ENCODE peak calls at places on chromosomes 1 and 21, in seven cellular contexts. One of them, this sample, is unnamed.

GRCh38 chr1:24036080-24036479 is 56.0 kb upstream of the SRSF10 start:
- DNase-seq in upper lobe of left lung: no peak
- DNase-seq in activated naive CD8-positive, alpha-beta T cell treated with anti-CD3 and anti-CD28 coated beads for 36 hours: no peak
- DNase-seq in stimulated activated CD4-positive, alpha-beta T cell treated with anti-CD3 and anti-CD28 coated beads, Interleukin-15, amount 100 ng/mL, for 24 hours: no peak
- DNase-seq in activated CD8-positive, alpha-beta memory T cell treated with anti-CD3 and anti-CD28 coated beads, Interleukin-2, amount 50 U/mL, for 48 hours: no peak
- DNase-seq in activated T-cell treated with anti-CD3 and anti-CD28 coated beads, Interleukin-2, amount 50 U/mL, for 72 hours: no peak
- DNase-seq in Caco-2: no peak
- DNase-seq in this sample: no peak

GRCh38 chr1:89603651-89604413 is 29.1 kb upstream of the LRRC8C start:
- DNase-seq in activated T-cell treated with anti-CD3 and anti-CD28 coated beads, Interleukin-2, amount 50 U/mL, for 72 hours: peak; percentile 51
- DNase-seq in activated CD8-positive, alpha-beta memory T cell treated with anti-CD3 and anti-CD28 coated beads, Interleukin-2, amount 50 U/mL, for 48 hours: peak; percentile 78
- DNase-seq in activated naive CD8-positive, alpha-beta T cell treated with anti-CD3 and anti-CD28 coated beads for 36 hours: peak; percentile 38
- DNase-seq in stimulated activated CD4-positive, alpha-beta T cell treated with anti-CD3 and anti-CD28 coated beads, Interleukin-15, amount 100 ng/mL, for 24 hours: peak; percentile 75
- DNase-seq in upper lobe of left lung: no peak
- DNase-seq in Caco-2: no peak
- DNase-seq in this sample: no peak

GRCh38 chr1:5990913-5991783 is 1.1 kb downstream of the NPHP4 start:
- DNase-seq in Caco-2: peak; percentile 46
- DNase-seq in stimulated activated CD4-positive, alpha-beta T cell treated with anti-CD3 and anti-CD28 coated beads, Interleukin-15, amount 100 ng/mL, for 24 hours: peak; percentile 54
- DNase-seq in activated CD8-positive, alpha-beta memory T cell treated with anti-CD3 and anti-CD28 coated beads, Interleukin-2, amount 50 U/mL, for 48 hours: peak; percentile 68
- DNase-seq in activated T-cell treated with anti-CD3 and anti-CD28 coated beads, Interleukin-2, amount 50 U/mL, for 72 hours: peak; percentile 39
- DNase-seq in activated naive CD8-positive, alpha-beta T cell treated with anti-CD3 and anti-CD28 coated beads for 36 hours: peak; percentile 46
- DNase-seq in upper lobe of left lung: peak; percentile 91
- DNase-seq in this sample: peak; percentile 36

GRCh38 chr1:155008015-155008941 is 5.7 kb downstream of the ZBTB7B start:
- DNase-seq in stimulated activated CD4-positive, alpha-beta T cell treated with anti-CD3 and anti-CD28 coated beads, Interleukin-15, amount 100 ng/mL, for 24 hours: peak; percentile 94
- DNase-seq in activated CD8-positive, alpha-beta memory T cell treated with anti-CD3 and anti-CD28 coated beads, Interleukin-2, amount 50 U/mL, for 48 hours: peak; percentile 53
- DNase-seq in activated T-cell treated with anti-CD3 and anti-CD28 coated beads, Interleukin-2, amount 50 U/mL, for 72 hours: peak; percentile 80
- DNase-seq in activated naive CD8-positive, alpha-beta T cell treated with anti-CD3 and anti-CD28 coated beads for 36 hours: no peak
- DNase-seq in Caco-2: no peak
- DNase-seq in upper lobe of left lung: peak; percentile 81
- DNase-seq in this sample: no peak

GRCh38 chr1:35111106-35111505 is 31.9 kb downstream of the ZMYM1 start:
- DNase-seq in Caco-2: no peak
- DNase-seq in activated CD8-positive, alpha-beta memory T cell treated with anti-CD3 and anti-CD28 coated beads, Interleukin-2, amount 50 U/mL, for 48 hours: no peak
- DNase-seq in stimulated activated CD4-positive, alpha-beta T cell treated with anti-CD3 and anti-CD28 coated beads, Interleukin-15, amount 100 ng/mL, for 24 hours: no peak
- DNase-seq in upper lobe of left lung: no peak
- DNase-seq in activated naive CD8-positive, alpha-beta T cell treated with anti-CD3 and anti-CD28 coated beads for 36 hours: no peak
- DNase-seq in activated T-cell treated with anti-CD3 and anti-CD28 coated beads, Interleukin-2, amount 50 U/mL, for 72 hours: no peak
- DNase-seq in this sample: no peak

GRCh38 chr1:18936471-18936813 is 20.0 kb downstream of the IFFO2 start:
- DNase-seq in activated CD8-positive, alpha-beta memory T cell treated with anti-CD3 and anti-CD28 coated beads, Interleukin-2, amount 50 U/mL, for 48 hours: no peak
- DNase-seq in activated T-cell treated with anti-CD3 and anti-CD28 coated beads, Interleukin-2, amount 50 U/mL, for 72 hours: no peak
- DNase-seq in activated naive CD8-positive, alpha-beta T cell treated with anti-CD3 and anti-CD28 coated beads for 36 hours: no peak
- DNase-seq in upper lobe of left lung: no peak
- DNase-seq in stimulated activated CD4-positive, alpha-beta T cell treated with anti-CD3 and anti-CD28 coated beads, Interleukin-15, amount 100 ng/mL, for 24 hours: no peak
- DNase-seq in Caco-2: no peak
- DNase-seq in this sample: no peak

GRCh38 chr1:156970017-156970416 is 49.6 kb downstream of the LRRC71 start:
- DNase-seq in activated naive CD8-positive, alpha-beta T cell treated with anti-CD3 and anti-CD28 coated beads for 36 hours: no peak
- DNase-seq in activated CD8-positive, alpha-beta memory T cell treated with anti-CD3 and anti-CD28 coated beads, Interleukin-2, amount 50 U/mL, for 48 hours: no peak
- DNase-seq in Caco-2: no peak
- DNase-seq in stimulated activated CD4-positive, alpha-beta T cell treated with anti-CD3 and anti-CD28 coated beads, Interleukin-15, amount 100 ng/mL, for 24 hours: no peak
- DNase-seq in activated T-cell treated with anti-CD3 and anti-CD28 coated beads, Interleukin-2, amount 50 U/mL, for 72 hours: no peak
- DNase-seq in upper lobe of left lung: no peak
- DNase-seq in this sample: no peak

GRCh38 chr1:98949166-98949565 is 55.5 kb downstream of the PLPPR5 start:
- DNase-seq in activated CD8-positive, alpha-beta memory T cell treated with anti-CD3 and anti-CD28 coated beads, Interleukin-2, amount 50 U/mL, for 48 hours: no peak
- DNase-seq in activated naive CD8-positive, alpha-beta T cell treated with anti-CD3 and anti-CD28 coated beads for 36 hours: no peak
- DNase-seq in upper lobe of left lung: no peak
- DNase-seq in activated T-cell treated with anti-CD3 and anti-CD28 coated beads, Interleukin-2, amount 50 U/mL, for 72 hours: no peak
- DNase-seq in stimulated activated CD4-positive, alpha-beta T cell treated with anti-CD3 and anti-CD28 coated beads, Interleukin-15, amount 100 ng/mL, for 24 hours: no peak
- DNase-seq in Caco-2: no peak
- DNase-seq in this sample: no peak

GRCh38 chr21:24514081-24514733 is 1093.1 kb downstream of the MRPL39 start:
- DNase-seq in activated T-cell treated with anti-CD3 and anti-CD28 coated beads, Interleukin-2, amount 50 U/mL, for 72 hours: no peak
- DNase-seq in activated CD8-positive, alpha-beta memory T cell treated with anti-CD3 and anti-CD28 coated beads, Interleukin-2, amount 50 U/mL, for 48 hours: no peak
- DNase-seq in stimulated activated CD4-positive, alpha-beta T cell treated with anti-CD3 and anti-CD28 coated beads, Interleukin-15, amount 100 ng/mL, for 24 hours: no peak
- DNase-seq in Caco-2: no peak
- DNase-seq in activated naive CD8-positive, alpha-beta T cell treated with anti-CD3 and anti-CD28 coated beads for 36 hours: no peak
- DNase-seq in upper lobe of left lung: no peak
- DNase-seq in this sample: peak; percentile 26

GRCh38 chr1:39683591-39684312 is 7.5 kb downstream of the HPCAL4 start:
- DNase-seq in activated naive CD8-positive, alpha-beta T cell treated with anti-CD3 and anti-CD28 coated beads for 36 hours: no peak
- DNase-seq in activated CD8-positive, alpha-beta memory T cell treated with anti-CD3 and anti-CD28 coated beads, Interleukin-2, amount 50 U/mL, for 48 hours: no peak
- DNase-seq in upper lobe of left lung: peak; percentile 81
- DNase-seq in activated T-cell treated with anti-CD3 and anti-CD28 coated beads, Interleukin-2, amount 50 U/mL, for 72 hours: peak; percentile 55
- DNase-seq in Caco-2: no peak
- DNase-seq in stimulated activated CD4-positive, alpha-beta T cell treated with anti-CD3 and anti-CD28 coated beads, Interleukin-15, amount 100 ng/mL, for 24 hours: peak; percentile 54
- DNase-seq in this sample: no peak

GRCh38 chr1:70146488-70146887 is 58.9 kb downstream of the LRRC40 start:
- DNase-seq in activated T-cell treated with anti-CD3 and anti-CD28 coated beads, Interleukin-2, amount 50 U/mL, for 72 hours: no peak
- DNase-seq in activated naive CD8-positive, alpha-beta T cell treated with anti-CD3 and anti-CD28 coated beads for 36 hours: no peak
- DNase-seq in upper lobe of left lung: no peak
- DNase-seq in activated CD8-positive, alpha-beta memory T cell treated with anti-CD3 and anti-CD28 coated beads, Interleukin-2, amount 50 U/mL, for 48 hours: no peak
- DNase-seq in stimulated activated CD4-positive, alpha-beta T cell treated with anti-CD3 and anti-CD28 coated beads, Interleukin-15, amount 100 ng/mL, for 24 hours: no peak
- DNase-seq in Caco-2: no peak
- DNase-seq in this sample: no peak

GRCh38 chr1:183030053-183030452 is 6.8 kb downstream of the LAMC1 start:
- DNase-seq in stimulated activated CD4-positive, alpha-beta T cell treated with anti-CD3 and anti-CD28 coated beads, Interleukin-15, amount 100 ng/mL, for 24 hours: no peak
- DNase-seq in Caco-2: peak; percentile 63
- DNase-seq in activated T-cell treated with anti-CD3 and anti-CD28 coated beads, Interleukin-2, amount 50 U/mL, for 72 hours: no peak
- DNase-seq in upper lobe of left lung: no peak
- DNase-seq in activated naive CD8-positive, alpha-beta T cell treated with anti-CD3 and anti-CD28 coated beads for 36 hours: no peak
- DNase-seq in activated CD8-positive, alpha-beta memory T cell treated with anti-CD3 and anti-CD28 coated beads, Interleukin-2, amount 50 U/mL, for 48 hours: no peak
- DNase-seq in this sample: peak; percentile 62

GRCh38 chr1:58899581-58900271 is 115.9 kb upstream of the JUN start:
- DNase-seq in upper lobe of left lung: peak; percentile 26
- DNase-seq in activated naive CD8-positive, alpha-beta T cell treated with anti-CD3 and anti-CD28 coated beads for 36 hours: no peak
- DNase-seq in activated T-cell treated with anti-CD3 and anti-CD28 coated beads, Interleukin-2, amount 50 U/mL, for 72 hours: no peak
- DNase-seq in activated CD8-positive, alpha-beta memory T cell treated with anti-CD3 and anti-CD28 coated beads, Interleukin-2, amount 50 U/mL, for 48 hours: no peak
- DNase-seq in stimulated activated CD4-positive, alpha-beta T cell treated with anti-CD3 and anti-CD28 coated beads, Interleukin-15, amount 100 ng/mL, for 24 hours: no peak
- DNase-seq in Caco-2: no peak
- DNase-seq in this sample: no peak

GRCh38 chr1:40637617-40638016 is 27.9 kb downstream of the RIMS3 start:
- DNase-seq in activated naive CD8-positive, alpha-beta T cell treated with anti-CD3 and anti-CD28 coated beads for 36 hours: no peak
- DNase-seq in activated CD8-positive, alpha-beta memory T cell treated with anti-CD3 and anti-CD28 coated beads, Interleukin-2, amount 50 U/mL, for 48 hours: no peak
- DNase-seq in activated T-cell treated with anti-CD3 and anti-CD28 coated beads, Interleukin-2, amount 50 U/mL, for 72 hours: no peak
- DNase-seq in upper lobe of left lung: no peak
- DNase-seq in Caco-2: no peak
- DNase-seq in stimulated activated CD4-positive, alpha-beta T cell treated with anti-CD3 and anti-CD28 coated beads, Interleukin-15, amount 100 ng/mL, for 24 hours: no peak
- DNase-seq in this sample: no peak

GRCh38 chr1:104801344-104801743 is 1051.6 kb downstream of the AMY1C start:
- DNase-seq in activated CD8-positive, alpha-beta memory T cell treated with anti-CD3 and anti-CD28 coated beads, Interleukin-2, amount 50 U/mL, for 48 hours: no peak
- DNase-seq in activated T-cell treated with anti-CD3 and anti-CD28 coated beads, Interleukin-2, amount 50 U/mL, for 72 hours: no peak
- DNase-seq in stimulated activated CD4-positive, alpha-beta T cell treated with anti-CD3 and anti-CD28 coated beads, Interleukin-15, amount 100 ng/mL, for 24 hours: no peak
- DNase-seq in Caco-2: no peak
- DNase-seq in activated naive CD8-positive, alpha-beta T cell treated with anti-CD3 and anti-CD28 coated beads for 36 hours: no peak
- DNase-seq in upper lobe of left lung: no peak
- DNase-seq in this sample: no peak

GRCh38 chr1:11502516-11502915 is 23.6 kb downstream of the DISP3 start:
- DNase-seq in activated T-cell treated with anti-CD3 and anti-CD28 coated beads, Interleukin-2, amount 50 U/mL, for 72 hours: no peak
- DNase-seq in upper lobe of left lung: no peak
- DNase-seq in stimulated activated CD4-positive, alpha-beta T cell treated with anti-CD3 and anti-CD28 coated beads, Interleukin-15, amount 100 ng/mL, for 24 hours: no peak
- DNase-seq in activated naive CD8-positive, alpha-beta T cell treated with anti-CD3 and anti-CD28 coated beads for 36 hours: no peak
- DNase-seq in activated CD8-positive, alpha-beta memory T cell treated with anti-CD3 and anti-CD28 coated beads, Interleukin-2, amount 50 U/mL, for 48 hours: no peak
- DNase-seq in Caco-2: no peak
- DNase-seq in this sample: no peak

GRCh38 chr1:2103901-2104590 is 53.8 kb downstream of the PRKCZ start:
- DNase-seq in stimulated activated CD4-positive, alpha-beta T cell treated with anti-CD3 and anti-CD28 coated beads, Interleukin-15, amount 100 ng/mL, for 24 hours: no peak
- DNase-seq in Caco-2: no peak
- DNase-seq in activated CD8-positive, alpha-beta memory T cell treated with anti-CD3 and anti-CD28 coated beads, Interleukin-2, amount 50 U/mL, for 48 hours: no peak
- DNase-seq in upper lobe of left lung: peak; percentile 27
- DNase-seq in activated T-cell treated with anti-CD3 and anti-CD28 coated beads, Interleukin-2, amount 50 U/mL, for 72 hours: no peak
- DNase-seq in activated naive CD8-positive, alpha-beta T cell treated with anti-CD3 and anti-CD28 coated beads for 36 hours: no peak
- DNase-seq in this sample: no peak

GRCh38 chr21:41164981-41165650 is 2.8 kb upstream of the BACE2 start:
- DNase-seq in upper lobe of left lung: no peak
- DNase-seq in stimulated activated CD4-positive, alpha-beta T cell treated with anti-CD3 and anti-CD28 coated beads, Interleukin-15, amount 100 ng/mL, for 24 hours: no peak
- DNase-seq in Caco-2: no peak
- DNase-seq in activated naive CD8-positive, alpha-beta T cell treated with anti-CD3 and anti-CD28 coated beads for 36 hours: no peak
- DNase-seq in activated CD8-positive, alpha-beta memory T cell treated with anti-CD3 and anti-CD28 coated beads, Interleukin-2, amount 50 U/mL, for 48 hours: no peak
- DNase-seq in activated T-cell treated with anti-CD3 and anti-CD28 coated beads, Interleukin-2, amount 50 U/mL, for 72 hours: no peak
- DNase-seq in this sample: peak; percentile 69

GRCh38 chr1:97632075-97632474 is 288.8 kb downstream of the DPYD start:
- DNase-seq in activated naive CD8-positive, alpha-beta T cell treated with anti-CD3 and anti-CD28 coated beads for 36 hours: no peak
- DNase-seq in activated T-cell treated with anti-CD3 and anti-CD28 coated beads, Interleukin-2, amount 50 U/mL, for 72 hours: no peak
- DNase-seq in Caco-2: no peak
- DNase-seq in stimulated activated CD4-positive, alpha-beta T cell treated with anti-CD3 and anti-CD28 coated beads, Interleukin-15, amount 100 ng/mL, for 24 hours: no peak
- DNase-seq in upper lobe of left lung: no peak
- DNase-seq in activated CD8-positive, alpha-beta memory T cell treated with anti-CD3 and anti-CD28 coated beads, Interleukin-2, amount 50 U/mL, for 48 hours: no peak
- DNase-seq in this sample: peak; percentile 39

GRCh38 chr21:25188639-25189038 is 418.6 kb downstream of the MRPL39 start:
- DNase-seq in activated CD8-positive, alpha-beta memory T cell treated with anti-CD3 and anti-CD28 coated beads, Interleukin-2, amount 50 U/mL, for 48 hours: no peak
- DNase-seq in stimulated activated CD4-positive, alpha-beta T cell treated with anti-CD3 and anti-CD28 coated beads, Interleukin-15, amount 100 ng/mL, for 24 hours: peak; percentile 5
- DNase-seq in activated naive CD8-positive, alpha-beta T cell treated with anti-CD3 and anti-CD28 coated beads for 36 hours: no peak
- DNase-seq in upper lobe of left lung: no peak
- DNase-seq in Caco-2: no peak
- DNase-seq in activated T-cell treated with anti-CD3 and anti-CD28 coated beads, Interleukin-2, amount 50 U/mL, for 72 hours: no peak
- DNase-seq in this sample: no peak

GRCh38 chr1:168709407-168709891 is 19.6 kb downstream of the DPT start:
- DNase-seq in activated naive CD8-positive, alpha-beta T cell treated with anti-CD3 and anti-CD28 coated beads for 36 hours: no peak
- DNase-seq in activated CD8-positive, alpha-beta memory T cell treated with anti-CD3 and anti-CD28 coated beads, Interleukin-2, amount 50 U/mL, for 48 hours: no peak
- DNase-seq in stimulated activated CD4-positive, alpha-beta T cell treated with anti-CD3 and anti-CD28 coated beads, Interleukin-15, amount 100 ng/mL, for 24 hours: no peak
- DNase-seq in activated T-cell treated with anti-CD3 and anti-CD28 coated beads, Interleukin-2, amount 50 U/mL, for 72 hours: no peak
- DNase-seq in Caco-2: no peak
- DNase-seq in upper lobe of left lung: no peak
- DNase-seq in this sample: no peak

GRCh38 chr1:162861101-162861500 is at the start of gene CCDC190:
- DNase-seq in upper lobe of left lung: no peak
- DNase-seq in activated CD8-positive, alpha-beta memory T cell treated with anti-CD3 and anti-CD28 coated beads, Interleukin-2, amount 50 U/mL, for 48 hours: no peak
- DNase-seq in activated naive CD8-positive, alpha-beta T cell treated with anti-CD3 and anti-CD28 coated beads for 36 hours: no peak
- DNase-seq in Caco-2: no peak
- DNase-seq in activated T-cell treated with anti-CD3 and anti-CD28 coated beads, Interleukin-2, amount 50 U/mL, for 72 hours: no peak
- DNase-seq in stimulated activated CD4-positive, alpha-beta T cell treated with anti-CD3 and anti-CD28 coated beads, Interleukin-15, amount 100 ng/mL, for 24 hours: no peak
- DNase-seq in this sample: no peak

GRCh38 chr1:213790565-213790964 is 197.2 kb upstream of the PROX1 start:
- DNase-seq in stimulated activated CD4-positive, alpha-beta T cell treated with anti-CD3 and anti-CD28 coated beads, Interleukin-15, amount 100 ng/mL, for 24 hours: no peak
- DNase-seq in upper lobe of left lung: no peak
- DNase-seq in activated CD8-positive, alpha-beta memory T cell treated with anti-CD3 and anti-CD28 coated beads, Interleukin-2, amount 50 U/mL, for 48 hours: no peak
- DNase-seq in activated naive CD8-positive, alpha-beta T cell treated with anti-CD3 and anti-CD28 coated beads for 36 hours: no peak
- DNase-seq in activated T-cell treated with anti-CD3 and anti-CD28 coated beads, Interleukin-2, amount 50 U/mL, for 72 hours: no peak
- DNase-seq in Caco-2: no peak
- DNase-seq in this sample: no peak

GRCh38 chr1:203555046-203555445 is 61.1 kb downstream of the OPTC start:
- DNase-seq in stimulated activated CD4-positive, alpha-beta T cell treated with anti-CD3 and anti-CD28 coated beads, Interleukin-15, amount 100 ng/mL, for 24 hours: no peak
- DNase-seq in upper lobe of left lung: no peak
- DNase-seq in activated CD8-positive, alpha-beta memory T cell treated with anti-CD3 and anti-CD28 coated beads, Interleukin-2, amount 50 U/mL, for 48 hours: no peak
- DNase-seq in activated T-cell treated with anti-CD3 and anti-CD28 coated beads, Interleukin-2, amount 50 U/mL, for 72 hours: no peak
- DNase-seq in activated naive CD8-positive, alpha-beta T cell treated with anti-CD3 and anti-CD28 coated beads for 36 hours: no peak
- DNase-seq in Caco-2: no peak
- DNase-seq in this sample: no peak